ENCODE peak calls at places on chromosomes 7 and 10, in five cellular contexts. One of them, this sample, is unnamed.

GRCh38 chr7:41921453-41921912 is 218.6 kb upstream of the INHBA start:
- DNase-seq in anterior cingulate cortex: no peak
- DNase-seq in activated naive CD4-positive, alpha-beta T cell treated with anti-CD3 and anti-CD28 coated beads for 36 hours: no peak
- DNase-seq in T follicular helper cell: no peak
- DNase-seq in suprapubic skin: no peak
- DNase-seq in this sample: no peak

GRCh38 chr7:149196151-149196704 is 882 bp downstream of the ZNF282 start:
- DNase-seq in anterior cingulate cortex: no peak
- DNase-seq in activated naive CD4-positive, alpha-beta T cell treated with anti-CD3 and anti-CD28 coated beads for 36 hours: peak
- DNase-seq in T follicular helper cell: no peak
- DNase-seq in suprapubic skin: no peak
- DNase-seq in this sample: peak

GRCh38 chr7:10940748-10941358 is 32.8 kb upstream of the PHF14 start:
- DNase-seq in anterior cingulate cortex: peak
- DNase-seq in activated naive CD4-positive, alpha-beta T cell treated with anti-CD3 and anti-CD28 coated beads for 36 hours: peak
- DNase-seq in T follicular helper cell: no peak
- DNase-seq in suprapubic skin: no peak
- DNase-seq in this sample: peak

GRCh38 chr10:120586471-120586872 is 129.4 kb downstream of the PLPP4 start:
- DNase-seq in anterior cingulate cortex: no peak
- DNase-seq in activated naive CD4-positive, alpha-beta T cell treated with anti-CD3 and anti-CD28 coated beads for 36 hours: no peak
- DNase-seq in T follicular helper cell: no peak
- DNase-seq in suprapubic skin: no peak
- DNase-seq in this sample: no peak

GRCh38 chr7:20280475-20281351 is 50.0 kb upstream of the ITGB8 start:
- DNase-seq in anterior cingulate cortex: no peak
- DNase-seq in activated naive CD4-positive, alpha-beta T cell treated with anti-CD3 and anti-CD28 coated beads for 36 hours: no peak
- DNase-seq in T follicular helper cell: no peak
- DNase-seq in suprapubic skin: no peak
- DNase-seq in this sample: no peak

GRCh38 chr7:95324396-95324795 is at the start of gene PON1:
- DNase-seq in anterior cingulate cortex: no peak
- DNase-seq in activated naive CD4-positive, alpha-beta T cell treated with anti-CD3 and anti-CD28 coated beads for 36 hours: peak
- DNase-seq in T follicular helper cell: peak
- DNase-seq in suprapubic skin: no peak
- DNase-seq in this sample: no peak

GRCh38 chr10:118873080-118873737 is 118.4 kb upstream of the CACUL1 start:
- DNase-seq in anterior cingulate cortex: no peak
- DNase-seq in activated naive CD4-positive, alpha-beta T cell treated with anti-CD3 and anti-CD28 coated beads for 36 hours: no peak
- DNase-seq in T follicular helper cell: no peak
- DNase-seq in suprapubic skin: no peak
- DNase-seq in this sample: no peak

GRCh38 chr7:84666668-84667067 is 472.1 kb upstream of the SEMA3A start:
- DNase-seq in anterior cingulate cortex: no peak
- DNase-seq in activated naive CD4-positive, alpha-beta T cell treated with anti-CD3 and anti-CD28 coated beads for 36 hours: no peak
- DNase-seq in T follicular helper cell: no peak
- DNase-seq in suprapubic skin: no peak
- DNase-seq in this sample: no peak